ENCODE peak calls at places on chromosomes 12 and 14, in ten cellular contexts. I is uterus, F is fibroblast of lung, K is AG09309, W is fibroblast of the aortic adventitia, E is osteoblast, U is kidney, G is IMR-90, S is adrenal gland, O is left ventricle myocardium inferior. P is an unnamed sample.

GRCh38 chr12:90905691-90906370 is 49.1 kb downstream of the CCER1 start:
- DNase-seq in I (no peak), F (no peak), K (no peak), W (peak; percentile 43), E (no peak), U (no peak), G (peak; percentile 44), S (no peak), O (no peak), P (peak; percentile 55)

GRCh38 chr12:65565601-65566560 is 258.4 kb upstream of the HMGA2 start:
- DNase-seq in I (no peak), F (peak; percentile 96), K (peak; percentile 95), W (peak; percentile 97), E (peak; percentile 61), U (no peak), G (peak; percentile 99), S (no peak), O (no peak), P (peak; percentile 92)

GRCh38 chr12:52508211-52508610 is 12.0 kb downstream of the KRT5 start:
- DNase-seq in I (no peak), F (no peak), K (no peak), W (no peak), E (no peak), U (no peak), G (no peak), S (no peak), O (no peak), P (no peak)

GRCh38 chr12:112503521-112503920 is 84.8 kb downstream of the PTPN11 start:
- DNase-seq in I (no peak), F (no peak), K (no peak), W (no peak), E (no peak), U (no peak), G (no peak), S (no peak), O (no peak), P (no peak)

GRCh38 chr14:90717916-90718315 is 98.3 kb downstream of the TTC7B start:
- DNase-seq in I (no peak), F (peak; percentile 53), K (peak; percentile 11), W (peak; percentile 14), E (peak; percentile 83), U (no peak), G (peak; percentile 63), S (no peak), O (no peak), P (peak; percentile 53)

GRCh38 chr14:100297320-100298300 is 8.6 kb downstream of the SLC25A29 start:
- DNase-seq in I (peak; percentile 73), F (peak; percentile 85), K (peak; percentile 31), W (peak; percentile 90), E (peak; percentile 99), U (peak; percentile 85), G (peak; percentile 88), S (no peak), O (peak; percentile 80), P (peak; percentile 70)

GRCh38 chr14:61321385-61322010 is at the start of gene PRKCH:
- DNase-seq in I (peak; percentile 63), F (peak; percentile 28), K (no peak), W (peak; percentile 11), E (peak; percentile 76), U (peak; percentile 93), G (peak; percentile 25), S (peak; percentile 68), O (peak; percentile 73), P (peak; percentile 12)

GRCh38 chr12:1006255-1006654 is 15.2 kb downstream of the ERC1 start:
- DNase-seq in I (no peak), F (no peak), K (no peak), W (no peak), E (no peak), U (no peak), G (no peak), S (no peak), O (no peak), P (no peak)

DNA sequence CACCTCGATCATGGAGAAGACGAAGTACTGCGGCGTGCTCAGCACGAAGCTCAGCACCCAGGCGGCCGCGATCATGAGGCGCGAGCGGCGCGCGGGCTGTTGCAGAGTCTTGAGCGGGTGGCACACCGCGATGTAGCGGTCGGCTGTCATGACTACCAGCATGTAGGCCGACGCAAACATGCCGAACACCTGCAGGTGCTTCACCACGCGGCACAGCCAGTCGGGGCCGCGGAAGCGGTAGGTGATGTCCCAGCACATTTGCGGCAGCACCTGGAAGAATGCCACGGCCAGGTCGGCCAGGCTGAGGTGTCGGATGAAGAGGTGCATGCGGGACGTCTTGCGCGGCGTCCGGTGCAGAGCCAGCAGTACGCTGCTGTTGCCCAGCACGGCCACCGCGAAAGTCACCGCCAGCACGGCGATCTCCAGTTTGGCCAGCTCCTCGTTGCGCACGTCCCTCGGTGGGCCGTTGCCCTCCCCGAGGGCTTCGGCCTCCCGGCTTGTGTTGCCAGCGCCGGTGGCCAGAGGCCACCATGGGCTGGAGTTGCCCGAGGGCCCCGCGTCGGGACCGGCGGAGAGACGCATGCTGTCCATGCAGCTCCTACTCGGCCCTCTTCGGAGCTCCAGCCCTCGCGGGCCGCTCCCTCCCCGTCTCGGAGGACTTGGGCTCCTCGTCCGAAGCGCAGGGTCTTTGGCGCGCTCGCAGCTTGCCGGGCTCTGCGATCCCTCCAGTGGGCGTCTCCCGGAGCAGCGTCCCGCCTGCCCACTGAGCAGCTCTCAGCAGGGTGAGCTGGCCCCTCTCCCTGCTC is 543 bp downstream of the AVPR1A start:
- DNase-seq in I (peak; percentile 24), F (no peak), K (no peak), W (no peak), E (peak; percentile 59), U (peak; percentile 80), G (no peak), S (peak; percentile 47), O (peak; percentile 23), P (no peak)
- H3K4me3 ChIP-seq in I (peak overlapping the region; percentile 47), F (no peak overlapping the region), K (peak overlapping the region; percentile 17), W (no peak overlapping the region), E (peak overlapping the region; percentile 39), U (peak overlapping the region; percentile 62), G (no peak overlapping the region), S (peak overlapping the region; percentile 44), O (peak overlapping the region; percentile 66), P (peak overlapping the region; percentile 2)

GRCh38 chr14:71552809-71553208 is 379.4 kb upstream of the RGS6 start:
- DNase-seq in I (no peak), F (no peak), K (no peak), W (no peak), E (no peak), U (no peak), G (no peak), S (no peak), O (no peak), P (no peak)
- TF ChIP-seq CTCF in I (no peak), F (no peak), K (no peak), W (no peak), E (no peak), U (no peak), G (no peak), S (no peak), O (no peak), P (no peak)

GRCh38 chr12:130715996-130716917 is at the start of gene RIMBP2:
- DNase-seq in I (peak; percentile 37), F (peak; percentile 16), K (no peak), W (peak; percentile 23), E (peak; percentile 66), U (peak; percentile 83), G (peak; percentile 1), S (peak; percentile 36), O (no peak), P (no peak)

GRCh38 chr12:130717752-130718151 is 1.7 kb upstream of the RIMBP2 start:
- DNase-seq in I (no peak), F (no peak), K (no peak), W (no peak), E (no peak), U (no peak), G (no peak), S (no peak), O (no peak), P (no peak)

GRCh38 chr12:130714591-130715149 is 1.4 kb downstream of the RIMBP2 start:
- DNase-seq in I (peak; percentile 23), F (no peak), K (no peak), W (no peak), E (peak; percentile 43), U (no peak), G (no peak), S (no peak), O (no peak), P (no peak)

GRCh38 chr12:130715150-130715995 is 726 bp downstream of the RIMBP2 start:
- DNase-seq in I (no peak), F (no peak), K (no peak), W (no peak), E (peak; percentile 57), U (peak; percentile 66), G (no peak), S (no peak), O (no peak), P (no peak)

GRCh38 chr12:130716918-130717306 is 813 bp upstream of the RIMBP2 start:
- DNase-seq in I (no peak), F (no peak), K (no peak), W (no peak), E (peak; percentile 29), U (no peak), G (no peak), S (no peak), O (no peak), P (no peak)
- H3K4me3 ChIP-seq in I (no peak overlapping the region), F (no peak overlapping the region), K (no peak overlapping the region), W (no peak overlapping the region), E (no peak overlapping the region), U (no peak overlapping the region), G (no peak overlapping the region), S (no peak overlapping the region), O (no peak overlapping the region), P (no peak overlapping the region)

DNA sequence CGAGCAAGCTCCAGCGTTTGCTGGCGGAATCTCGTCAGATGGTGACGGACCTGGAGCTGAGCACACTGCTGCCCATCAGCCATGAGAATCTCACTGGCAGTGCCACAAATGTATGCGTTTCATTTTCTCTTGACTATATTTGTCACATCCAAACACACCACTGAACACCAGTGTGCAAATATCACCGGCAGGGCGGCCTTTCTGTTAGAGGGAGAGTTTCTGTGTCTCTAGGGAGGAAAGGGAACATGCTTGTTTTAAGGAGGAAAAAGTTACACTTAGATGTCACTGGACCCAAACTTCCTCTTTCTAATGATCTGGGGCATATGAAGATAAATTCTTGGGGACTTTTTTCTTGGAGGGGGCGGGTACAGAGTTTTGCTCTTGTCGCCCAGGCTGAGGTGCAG is 21.9 kb upstream of the HIP1R start:
- DNase-seq in I (no peak), F (no peak), K (no peak), W (no peak), E (no peak), U (no peak), G (no peak), S (no peak), O (no peak), P (no peak)
- TF ChIP-seq CTCF in I (no peak), F (no peak), K (no peak), W (no peak), E (no peak), U (no peak), G (no peak), S (no peak), O (no peak), P (no peak)